ENCODE peak calls at places on chromosomes 11 and 22, in seven cellular contexts. One of them, this sample, is unnamed.

GRCh38 chr11:890794-891600 is 19.6 kb downstream of the CHID1 start:
- DNase-seq in Calu3: no peak
- DNase-seq in amygdala: no peak
- DNase-seq in MCF 10A: no peak
- DNase-seq in left ventricle myocardium inferior: no peak
- DNase-seq in naive thymus-derived CD8-positive, alpha-beta T cell: no peak
- DNase-seq in keratinocyte: no peak
- DNase-seq in this sample: no peak

GRCh38 chr11:33227578-33228261 is 29.5 kb upstream of the HIPK3 start:
- DNase-seq in amygdala: no peak
- DNase-seq in keratinocyte: no peak
- DNase-seq in MCF 10A: peak
- DNase-seq in Calu3: no peak
- DNase-seq in naive thymus-derived CD8-positive, alpha-beta T cell: no peak
- DNase-seq in left ventricle myocardium inferior: no peak
- DNase-seq in this sample: no peak

GRCh38 chr11:3866836-3867208 is 11.4 kb downstream of the STIM1 start:
- DNase-seq in Calu3: no peak
- DNase-seq in left ventricle myocardium inferior: no peak
- DNase-seq in naive thymus-derived CD8-positive, alpha-beta T cell: no peak
- DNase-seq in MCF 10A: no peak
- DNase-seq in keratinocyte: no peak
- DNase-seq in amygdala: no peak
- DNase-seq in this sample: no peak

GRCh38 chr11:112506852-112507251 is 246.2 kb upstream of the PLET1 start:
- DNase-seq in Calu3: no peak
- DNase-seq in MCF 10A: no peak
- DNase-seq in left ventricle myocardium inferior: no peak
- DNase-seq in naive thymus-derived CD8-positive, alpha-beta T cell: no peak
- DNase-seq in keratinocyte: no peak
- DNase-seq in amygdala: no peak
- DNase-seq in this sample: no peak

GRCh38 chr22:48405741-48406140 is 1421.9 kb downstream of the BRD1 start:
- DNase-seq in MCF 10A: no peak
- DNase-seq in keratinocyte: no peak
- DNase-seq in naive thymus-derived CD8-positive, alpha-beta T cell: no peak
- DNase-seq in amygdala: no peak
- DNase-seq in left ventricle myocardium inferior: no peak
- DNase-seq in Calu3: no peak
- DNase-seq in this sample: no peak

GRCh38 chr22:46481386-46481785 is 56.0 kb downstream of the CELSR1 start:
- DNase-seq in MCF 10A: no peak
- DNase-seq in left ventricle myocardium inferior: no peak
- DNase-seq in naive thymus-derived CD8-positive, alpha-beta T cell: no peak
- DNase-seq in keratinocyte: no peak
- DNase-seq in Calu3: no peak
- DNase-seq in amygdala: no peak
- DNase-seq in this sample: no peak

GRCh38 chr11:8610532-8611116 is 16.6 kb upstream of the STK33 start:
- DNase-seq in naive thymus-derived CD8-positive, alpha-beta T cell: peak
- DNase-seq in amygdala: no peak
- DNase-seq in MCF 10A: no peak
- DNase-seq in Calu3: no peak
- DNase-seq in keratinocyte: no peak
- DNase-seq in left ventricle myocardium inferior: no peak
- DNase-seq in this sample: no peak

GRCh38 chr11:106442032-106442431 is 364.6 kb downstream of the AASDHPPT start:
- DNase-seq in keratinocyte: no peak
- DNase-seq in naive thymus-derived CD8-positive, alpha-beta T cell: no peak
- DNase-seq in amygdala: no peak
- DNase-seq in left ventricle myocardium inferior: no peak
- DNase-seq in Calu3: no peak
- DNase-seq in MCF 10A: no peak
- DNase-seq in this sample: no peak

GRCh38 chr11:44286268-44286880 is 23.6 kb downstream of the ALX4 start:
- DNase-seq in Calu3: peak
- DNase-seq in naive thymus-derived CD8-positive, alpha-beta T cell: peak
- DNase-seq in amygdala: no peak
- DNase-seq in left ventricle myocardium inferior: no peak
- DNase-seq in keratinocyte: no peak
- DNase-seq in MCF 10A: peak
- DNase-seq in this sample: peak

GRCh38 chr11:59197990-59198389 is 14.7 kb downstream of the MPEG1 start:
- DNase-seq in keratinocyte: no peak
- DNase-seq in naive thymus-derived CD8-positive, alpha-beta T cell: no peak
- DNase-seq in left ventricle myocardium inferior: peak
- DNase-seq in Calu3: no peak
- DNase-seq in MCF 10A: no peak
- DNase-seq in amygdala: peak
- DNase-seq in this sample: no peak

GRCh38 chr11:119223856-119224255 is 17.7 kb downstream of the CBL start:
- DNase-seq in MCF 10A: no peak
- DNase-seq in amygdala: no peak
- DNase-seq in left ventricle myocardium inferior: no peak
- DNase-seq in Calu3: no peak
- DNase-seq in keratinocyte: no peak
- DNase-seq in naive thymus-derived CD8-positive, alpha-beta T cell: no peak
- DNase-seq in this sample: no peak

GRCh38 chr11:92048415-92048814 is 176.2 kb upstream of the FAT3 start:
- DNase-seq in Calu3: peak
- DNase-seq in keratinocyte: no peak
- DNase-seq in MCF 10A: peak
- DNase-seq in amygdala: no peak
- DNase-seq in naive thymus-derived CD8-positive, alpha-beta T cell: no peak
- DNase-seq in left ventricle myocardium inferior: no peak
- DNase-seq in this sample: no peak

GRCh38 chr11:55357560-55358184 is 10.1 kb upstream of the OR4A15 start:
- DNase-seq in naive thymus-derived CD8-positive, alpha-beta T cell: no peak
- DNase-seq in MCF 10A: no peak
- DNase-seq in Calu3: no peak
- DNase-seq in amygdala: no peak
- DNase-seq in left ventricle myocardium inferior: no peak
- DNase-seq in keratinocyte: no peak
- DNase-seq in this sample: no peak

GRCh38 chr11:73538381-73538872 is 59.5 kb downstream of the FAM168A start:
- DNase-seq in MCF 10A: no peak
- DNase-seq in amygdala: no peak
- DNase-seq in Calu3: no peak
- DNase-seq in naive thymus-derived CD8-positive, alpha-beta T cell: no peak
- DNase-seq in keratinocyte: no peak
- DNase-seq in left ventricle myocardium inferior: no peak
- DNase-seq in this sample: peak